ENCODE peak calls at places on chromosomes 6 and 20, in seven cellular contexts. Y is stomach; L is endothelial cell of umbilical vein; U is endothelial cell; T is CD8-positive, alpha-beta T cell; J is WTC11; C is neural progenitor cell. S is an unnamed sample.

GRCh38 chr6:166760288-166760687 is 133.2 kb upstream of the RPS6KA2 start:
- DNase-seq in T (peak; percentile 60), Y (no peak), L (no peak), U (no peak), J (no peak), C (no peak), S (no peak)

GRCh38 chr20:20204326-20204725 is 152.0 kb downstream of the CFAP61 start:
- DNase-seq in C (no peak), T (no peak), U (no peak), Y (no peak), J (no peak), L (no peak), S (no peak)

GRCh38 chr20:13139459-13140150 is 81.5 kb upstream of the ISM1 start:
- DNase-seq in U (no peak), J (no peak), Y (no peak), L (no peak), T (no peak), C (no peak), S (no peak)

GRCh38 chr6:37283786-37284185 is 25.8 kb upstream of the TMEM217 start:
- DNase-seq in L (no peak), U (no peak), T (no peak), Y (peak; percentile 42), C (no peak), J (no peak), S (no peak)

GRCh38 chr6:4774715-4775590 is 1.3 kb upstream of the CDYL start:
- DNase-seq in C (peak; percentile 61), L (peak; percentile 22), T (peak; percentile 40), J (peak; percentile 49), Y (no peak), U (peak; percentile 37), S (no peak)

GRCh38 chr6:30037182-30037788 is 23.8 kb upstream of the POLR1H start:
- DNase-seq in L (peak; percentile 13), T (no peak), J (no peak), C (peak; percentile 30), Y (no peak), U (no peak), S (no peak)

GRCh38 chr6:162416845-162417537 is 310.6 kb downstream of the PRKN start:
- DNase-seq in L (no peak), T (no peak), U (no peak), Y (no peak), C (no peak), J (no peak), S (no peak)

GRCh38 chr20:47748851-47749250 is 36.4 kb downstream of the SULF2 start:
- DNase-seq in Y (no peak), L (peak; percentile 27), J (no peak), C (no peak), U (no peak), T (no peak), S (no peak)

GRCh38 chr20:19212524-19213502 is at the start of gene SLC24A3:
- DNase-seq in J (peak; percentile 77), C (peak; percentile 91), U (peak; percentile 74), L (no peak), T (no peak), Y (peak; percentile 83), S (no peak)

GRCh38 chr20:40424695-40425094 is 264.3 kb downstream of the MAFB start:
- DNase-seq in T (no peak), L (no peak), Y (no peak), U (no peak), J (no peak), C (no peak), S (no peak)

GRCh38 chr6:150894935-150895686 is 29.6 kb downstream of the MTHFD1L start:
- DNase-seq in L (no peak), U (no peak), J (no peak), C (peak; percentile 13), T (no peak), Y (no peak), S (no peak)
- TF ChIP-seq CTCF in L (no peak), U (peak; percentile 16), J (no peak), C (no peak), T (no peak), Y (no peak), S (peak; percentile 23)

GRCh38 chr20:313948-314347 is 11.4 kb upstream of the SOX12 start:
- DNase-seq in J (no peak), L (peak; percentile 69), Y (no peak), U (no peak), T (no peak), C (no peak), S (no peak)

GRCh38 chr20:313402-313801 is 11.9 kb upstream of the SOX12 start:
- DNase-seq in C (no peak), J (no peak), U (no peak), Y (no peak), T (no peak), L (no peak), S (no peak)

GRCh38 chr20:311603-312002 is 13.7 kb upstream of the SOX12 start:
- DNase-seq in Y (no peak), U (no peak), C (no peak), L (no peak), J (no peak), T (no peak), S (no peak)

GRCh38 chr20:312067-312466 is 13.3 kb upstream of the SOX12 start:
- DNase-seq in L (no peak), U (no peak), Y (no peak), C (no peak), T (no peak), J (no peak), S (no peak)

DNA sequence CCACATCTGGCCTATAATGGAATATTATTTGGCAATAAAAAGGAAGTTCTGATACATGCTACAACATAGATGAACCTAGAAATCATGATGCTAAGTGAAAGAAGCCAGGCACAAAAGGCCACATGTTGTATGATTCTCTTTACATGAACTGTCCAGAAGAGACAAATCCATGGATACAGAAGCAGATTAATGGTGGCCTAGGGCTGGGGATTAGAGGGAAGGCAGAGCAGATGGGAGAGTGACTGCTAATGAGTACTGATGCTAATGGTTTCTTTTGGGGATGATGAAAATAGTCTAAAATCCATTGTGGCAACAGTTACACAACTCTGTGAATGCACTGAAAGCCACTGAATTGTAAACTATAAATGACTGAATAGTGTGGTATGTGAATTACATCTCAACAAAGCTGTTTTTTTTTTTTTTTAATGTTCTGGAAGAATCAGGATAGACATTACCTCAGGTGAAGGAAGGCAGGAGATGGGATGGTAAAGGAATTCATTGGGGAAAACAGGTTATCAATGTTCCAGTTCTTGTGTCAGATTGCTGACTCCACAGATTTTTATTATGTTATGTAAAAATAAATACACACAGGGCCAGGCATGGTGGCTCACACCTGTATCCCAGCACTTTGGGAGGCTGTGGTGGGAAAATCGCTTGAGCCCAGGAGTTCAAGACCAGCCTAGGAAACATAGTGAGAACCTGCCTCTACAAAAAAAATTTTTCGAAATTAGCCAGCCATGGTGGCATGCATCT is 8.9 kb upstream of the SOX12 start:
- DNase-seq in U (no peak), C (no peak), L (no peak), J (no peak), T (no peak), Y (no peak), S (no peak)
- TF ChIP-seq CTCF in U (no peak), C (no peak), L (no peak), J (no peak), T (no peak), Y (no peak), S (no peak)

DNA sequence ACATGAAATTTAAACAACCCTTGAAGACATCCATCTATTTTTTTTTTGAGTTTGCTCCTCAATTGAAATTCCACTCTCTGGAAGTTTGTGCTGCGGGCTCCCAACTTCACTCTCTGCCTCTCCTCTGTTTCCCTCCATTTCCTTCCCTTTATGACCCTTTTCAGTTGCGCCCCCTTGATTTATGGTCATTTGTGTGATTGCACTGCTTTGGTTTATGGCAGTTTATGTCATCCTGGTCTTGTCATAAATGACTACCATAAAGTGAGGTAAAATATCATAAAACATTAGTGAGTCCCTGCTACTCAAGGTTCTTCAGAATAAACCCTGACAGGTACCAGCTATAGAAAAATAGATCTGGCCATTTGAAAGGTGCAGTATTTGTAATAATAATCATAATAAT is 348.3 kb upstream of the ZFP64 start:
- DNase-seq in Y (no peak), U (no peak), L (no peak), T (no peak), J (no peak), C (no peak), S (no peak)
- TF ChIP-seq CTCF in Y (no peak), U (no peak), L (no peak), T (no peak), J (no peak), C (no peak), S (no peak)

GRCh38 chr6:38703949-38704348 is 1.0 kb upstream of the GLO1 start:
- DNase-seq in L (no peak), C (no peak), Y (no peak), T (no peak), J (no peak), U (no peak), S (no peak)

GRCh38 chr6:38713812-38714211 is 1.3 kb upstream of the DNAH8 start:
- DNase-seq in T (peak; percentile 60), Y (no peak), U (no peak), C (no peak), J (no peak), L (peak; percentile 43), S (no peak)

GRCh38 chr6:38702471-38703397 is at the start of gene GLO1:
- DNase-seq in Y (peak; percentile 98), L (peak; percentile 99), T (peak; percentile 97), C (peak; percentile 98), J (peak; percentile 96), U (peak; percentile 94), S (peak; percentile 98)

GRCh38 chr6:38705924-38706323 is 3.0 kb upstream of the GLO1 start:
- DNase-seq in C (no peak), U (no peak), Y (no peak), T (no peak), L (no peak), J (no peak), S (no peak)

GRCh38 chr6:38708483-38708882 is 5.5 kb upstream of the GLO1 start:
- DNase-seq in U (no peak), C (no peak), T (no peak), Y (no peak), J (no peak), L (peak; percentile 71), S (no peak)
- TF ChIP-seq CTCF in U (no peak), C (no peak), T (no peak), Y (no peak), J (no peak), L (no peak), S (peak; percentile 48)

DNA sequence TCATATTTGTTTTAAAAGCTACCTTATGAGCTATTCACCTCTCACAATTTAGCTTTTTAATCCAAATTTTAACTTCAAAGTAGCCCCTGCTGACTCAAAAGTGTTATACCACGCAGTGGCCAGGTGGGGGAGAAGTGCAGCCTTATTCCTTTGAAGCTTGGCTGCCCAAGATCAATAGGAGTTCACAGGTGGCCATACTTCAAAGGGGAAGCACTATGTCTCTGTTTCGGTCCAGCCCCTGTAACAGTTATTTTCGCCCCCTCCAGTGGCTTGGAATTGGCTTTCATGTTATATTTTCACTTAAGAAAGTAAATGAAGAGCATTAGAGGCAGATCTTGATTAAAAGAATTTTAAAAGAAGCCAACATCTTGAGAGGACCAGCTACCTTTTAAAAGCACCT is 608.4 kb downstream of the EPHA7 start:
- DNase-seq in U (peak; percentile 60), Y (no peak), T (no peak), J (peak; percentile 69), L (peak; percentile 45), C (peak; percentile 83), S (no peak)
- TF ChIP-seq CTCF in U (peak; percentile 73), Y (no peak), T (no peak), J (peak; percentile 65), L (peak; percentile 69), C (peak; percentile 79), S (peak; percentile 66)

S was measured in osteocyte.